ENCODE peak calls at places on chromosomes 6 and 20, in eight cellular contexts. C is activated T-cell treated with anti-CD3 and anti-CD28 coated beads, Interleukin-2, amount 50 U/mL, for 72 hours; B is activated CD8-positive, alpha-beta memory T cell treated with anti-CD3 and anti-CD28 coated beads for 4 hours; H is Caki2; P is cardiac muscle cell; S is ELR; G is T-cell; N is NCI-H2107. E is an unnamed sample.

GRCh38 chr6:110534731-110535164 is 58.3 kb upstream of the SLC22A16 start:
- DNase-seq in S (peak; percentile 99), C (no peak), B (no peak), N (no peak), H (no peak), P (peak; percentile 83), G (no peak), E (peak; percentile 75)

GRCh38 chr6:16544521-16544920 is 216.7 kb downstream of the ATXN1 start:
- DNase-seq in S (no peak), P (no peak), H (no peak), B (no peak), G (no peak), N (no peak), C (no peak), E (no peak)

GRCh38 chr6:100171533-100172321 is 177.7 kb upstream of the MCHR2 start:
- DNase-seq in S (no peak), N (no peak), P (peak; percentile 52), B (no peak), C (no peak), G (no peak), H (no peak), E (no peak)

GRCh38 chr20:20971810-20972209 is 134.3 kb downstream of the LINC00237 start:
- DNase-seq in G (no peak), N (no peak), S (no peak), P (no peak), H (no peak), C (no peak), B (no peak), E (no peak)

GRCh38 chr6:54747955-54748354 is 98.6 kb upstream of the FAM83B start:
- DNase-seq in C (no peak), B (no peak), S (peak; percentile 35), H (no peak), G (no peak), N (no peak), P (no peak), E (no peak)

GRCh38 chr20:41047279-41047974 is 18.8 kb downstream of the TOP1 start:
- DNase-seq in S (peak; percentile 25), G (no peak), H (no peak), B (no peak), N (no peak), C (no peak), P (no peak), E (peak; percentile 31)

GRCh38 chr6:113825776-113826175 is 31.4 kb upstream of the MARCKS start:
- DNase-seq in N (peak; percentile 50), P (peak; percentile 88), H (no peak), B (no peak), C (no peak), G (no peak), S (peak; percentile 4), E (no peak)

GRCh38 chr6:31620586-31621319 is at the start of gene PRRC2A:
- DNase-seq in C (peak; percentile 85), B (peak; percentile 95), S (peak; percentile 87), N (no peak), G (no peak), H (no peak), P (no peak), E (no peak)

GRCh38 chr6:103797738-103798137 is 1062.0 kb downstream of the HACE1 start:
- DNase-seq in G (no peak), N (no peak), C (no peak), B (no peak), S (peak; percentile 42), P (peak; percentile 7), H (peak; percentile 5), E (peak; percentile 16)

GRCh38 chr20:50185426-50185825 is 5.2 kb upstream of the CEBPB start:
- DNase-seq in N (no peak), G (no peak), H (no peak), S (no peak), C (no peak), P (no peak), B (no peak), E (no peak)

GRCh38 chr6:13373488-13373886 is 45.1 kb upstream of the TBC1D7 start:
- DNase-seq in P (no peak), G (no peak), H (no peak), N (no peak), C (no peak), B (no peak), S (no peak), E (no peak)

GRCh38 chr20:60009318-60009717 is 51.1 kb downstream of the CDH26 start:
- DNase-seq in B (no peak), S (no peak), C (no peak), P (no peak), G (no peak), H (no peak), N (no peak), E (no peak)

GRCh38 chr6:47669684-47670515 is 28.5 kb upstream of the ADGRF4 start:
- DNase-seq in H (peak; percentile 94), P (peak; percentile 37), S (peak; percentile 3), G (no peak), N (no peak), B (no peak), C (no peak), E (peak; percentile 82)

E was measured in MCF 10A.